ENCODE peak calls at places on chromosomes 7 and 10, in eight cellular contexts. One of them, this sample, is unnamed.

GRCh38 chr10:124022066-124022465 is 71.3 kb downstream of the CHST15 start:
- DNase-seq in activated naive CD8-positive, alpha-beta T cell treated with anti-CD3 and anti-CD28 coated beads, Interleukin-2, amount 50 U/mL, for 16 hours: no peak
- DNase-seq in WTC11: no peak
- DNase-seq in endothelial cell: no peak
- DNase-seq in C1 segment of cervical spinal cord: no peak
- DNase-seq in iris pigment epithelial cell: no peak
- DNase-seq in T-cell: no peak
- DNase-seq in NCI-H2171: no peak
- DNase-seq in this sample: no peak

GRCh38 chr10:14588084-14588937 is 186.4 kb downstream of the FAM107B start:
- DNase-seq in activated naive CD8-positive, alpha-beta T cell treated with anti-CD3 and anti-CD28 coated beads, Interleukin-2, amount 50 U/mL, for 16 hours: peak
- DNase-seq in WTC11: no peak
- DNase-seq in endothelial cell: no peak
- DNase-seq in C1 segment of cervical spinal cord: no peak
- DNase-seq in iris pigment epithelial cell: peak
- DNase-seq in T-cell: no peak
- DNase-seq in NCI-H2171: no peak
- DNase-seq in this sample: no peak

GRCh38 chr10:124416733-124417132 is 2.0 kb downstream of the OAT start:
- DNase-seq in activated naive CD8-positive, alpha-beta T cell treated with anti-CD3 and anti-CD28 coated beads, Interleukin-2, amount 50 U/mL, for 16 hours: no peak
- DNase-seq in WTC11: no peak
- DNase-seq in endothelial cell: no peak
- DNase-seq in C1 segment of cervical spinal cord: no peak
- DNase-seq in iris pigment epithelial cell: peak
- DNase-seq in T-cell: no peak
- DNase-seq in NCI-H2171: no peak
- DNase-seq in this sample: no peak

GRCh38 chr7:149207324-149208035 is 12.1 kb downstream of the ZNF282 start:
- DNase-seq in activated naive CD8-positive, alpha-beta T cell treated with anti-CD3 and anti-CD28 coated beads, Interleukin-2, amount 50 U/mL, for 16 hours: no peak
- DNase-seq in WTC11: no peak
- DNase-seq in endothelial cell: no peak
- DNase-seq in C1 segment of cervical spinal cord: no peak
- DNase-seq in iris pigment epithelial cell: no peak
- DNase-seq in T-cell: no peak
- DNase-seq in NCI-H2171: no peak
- DNase-seq in this sample: no peak

GRCh38 chr7:2151235-2151634 is 81.5 kb downstream of the MAD1L1 start:
- DNase-seq in activated naive CD8-positive, alpha-beta T cell treated with anti-CD3 and anti-CD28 coated beads, Interleukin-2, amount 50 U/mL, for 16 hours: no peak
- DNase-seq in WTC11: no peak
- DNase-seq in endothelial cell: no peak
- DNase-seq in C1 segment of cervical spinal cord: peak
- DNase-seq in iris pigment epithelial cell: no peak
- DNase-seq in T-cell: no peak
- DNase-seq in NCI-H2171: no peak
- DNase-seq in this sample: no peak

GRCh38 chr10:70588852-70589570 is 13.5 kb downstream of the PRF1 start:
- DNase-seq in activated naive CD8-positive, alpha-beta T cell treated with anti-CD3 and anti-CD28 coated beads, Interleukin-2, amount 50 U/mL, for 16 hours: no peak
- DNase-seq in WTC11: no peak
- DNase-seq in endothelial cell: no peak
- DNase-seq in C1 segment of cervical spinal cord: no peak
- DNase-seq in iris pigment epithelial cell: no peak
- DNase-seq in T-cell: no peak
- DNase-seq in NCI-H2171: no peak
- DNase-seq in this sample: no peak

GRCh38 chr7:118280319-118281012 is 56.0 kb downstream of the ANKRD7 start:
- DNase-seq in activated naive CD8-positive, alpha-beta T cell treated with anti-CD3 and anti-CD28 coated beads, Interleukin-2, amount 50 U/mL, for 16 hours: no peak
- DNase-seq in WTC11: no peak
- DNase-seq in endothelial cell: no peak
- DNase-seq in C1 segment of cervical spinal cord: no peak
- DNase-seq in iris pigment epithelial cell: no peak
- DNase-seq in T-cell: no peak
- DNase-seq in NCI-H2171: no peak
- DNase-seq in this sample: peak

GRCh38 chr7:30634634-30635201 is 40.0 kb downstream of the GARS1 start:
- DNase-seq in activated naive CD8-positive, alpha-beta T cell treated with anti-CD3 and anti-CD28 coated beads, Interleukin-2, amount 50 U/mL, for 16 hours: no peak
- DNase-seq in WTC11: no peak
- DNase-seq in endothelial cell: no peak
- DNase-seq in C1 segment of cervical spinal cord: no peak
- DNase-seq in iris pigment epithelial cell: no peak
- DNase-seq in T-cell: no peak
- DNase-seq in NCI-H2171: no peak
- DNase-seq in this sample: no peak

GRCh38 chr7:151351027-151351426 is 9.4 kb downstream of the NUB1 start:
- DNase-seq in activated naive CD8-positive, alpha-beta T cell treated with anti-CD3 and anti-CD28 coated beads, Interleukin-2, amount 50 U/mL, for 16 hours: no peak
- DNase-seq in WTC11: peak
- DNase-seq in endothelial cell: peak
- DNase-seq in C1 segment of cervical spinal cord: no peak
- DNase-seq in iris pigment epithelial cell: no peak
- DNase-seq in T-cell: no peak
- DNase-seq in NCI-H2171: no peak
- DNase-seq in this sample: no peak

GRCh38 chr10:25818751-25819150 is 115.3 kb upstream of the MYO3A start:
- DNase-seq in activated naive CD8-positive, alpha-beta T cell treated with anti-CD3 and anti-CD28 coated beads, Interleukin-2, amount 50 U/mL, for 16 hours: no peak
- DNase-seq in WTC11: peak
- DNase-seq in endothelial cell: no peak
- DNase-seq in C1 segment of cervical spinal cord: no peak
- DNase-seq in iris pigment epithelial cell: no peak
- DNase-seq in T-cell: no peak
- DNase-seq in NCI-H2171: no peak
- DNase-seq in this sample: no peak

GRCh38 chr10:79446451-79447020 is 1.1 kb upstream of the ZCCHC24 start:
- DNase-seq in activated naive CD8-positive, alpha-beta T cell treated with anti-CD3 and anti-CD28 coated beads, Interleukin-2, amount 50 U/mL, for 16 hours: no peak
- DNase-seq in WTC11: peak
- DNase-seq in endothelial cell: peak
- DNase-seq in C1 segment of cervical spinal cord: no peak
- DNase-seq in iris pigment epithelial cell: no peak
- DNase-seq in T-cell: peak
- DNase-seq in NCI-H2171: peak
- DNase-seq in this sample: no peak

GRCh38 chr10:93063217-93063976 is 2.8 kb downstream of the CYP26C1 start:
- DNase-seq in activated naive CD8-positive, alpha-beta T cell treated with anti-CD3 and anti-CD28 coated beads, Interleukin-2, amount 50 U/mL, for 16 hours: no peak
- DNase-seq in WTC11: no peak
- DNase-seq in endothelial cell: no peak
- DNase-seq in C1 segment of cervical spinal cord: no peak
- DNase-seq in iris pigment epithelial cell: no peak
- DNase-seq in T-cell: no peak
- DNase-seq in NCI-H2171: no peak
- DNase-seq in this sample: no peak